ENCODE peak calls at places on chromosomes 12 and 14, in nine cellular contexts. P, C, R, N, S, H, V, U and I are unnamed samples.

GRCh38 chr12:114288071-114288470 is 117.9 kb downstream of the TBX5 start:
- DNase-seq in R (no peak), C (no peak), V (peak; percentile 89), U (no peak), N (no peak), P (peak; percentile 21), S (no peak), H (no peak), I (no peak)

GRCh38 chr12:110345176-110345651 is 58.3 kb downstream of the ANAPC7 start:
- DNase-seq in S (peak; percentile 46), P (no peak), U (peak; percentile 86), C (no peak), R (no peak), N (no peak), H (peak; percentile 98), V (no peak), I (no peak)

GRCh38 chr12:21940972-21941521 is at the start of gene ABCC9:
- DNase-seq in N (peak; percentile 72), P (peak; percentile 33), V (peak; percentile 11), H (no peak), C (peak; percentile 80), R (no peak), S (peak; percentile 13), U (peak; percentile 83), I (no peak)

GRCh38 chr12:14394317-14395058 is 29.0 kb downstream of the ATF7IP start:
- DNase-seq in R (peak; percentile 68), P (peak; percentile 84), H (peak; percentile 53), S (no peak), N (peak; percentile 73), U (no peak), C (no peak), V (peak; percentile 74), I (peak; percentile 83)

GRCh38 chr14:42113358-42114070 is 506.8 kb downstream of the LRFN5 start:
- DNase-seq in P (no peak), S (no peak), N (no peak), H (no peak), U (no peak), V (no peak), C (no peak), R (no peak), I (no peak)

GRCh38 chr12:54601841-54602240 is 13.4 kb upstream of the PPP1R1A start:
- DNase-seq in N (no peak), S (no peak), C (no peak), R (no peak), V (no peak), U (no peak), H (peak; percentile 26), P (no peak), I (no peak)

GRCh38 chr14:76432967-76433752 is 57.2 kb downstream of the ESRRB start:
- DNase-seq in N (peak; percentile 50), C (no peak), U (no peak), P (no peak), V (no peak), H (no peak), R (no peak), S (no peak), I (no peak)

GRCh38 chr12:26150737-26151450 is 26.1 kb upstream of the BHLHE41 start:
- DNase-seq in H (no peak), C (no peak), P (peak; percentile 79), R (no peak), U (no peak), N (no peak), V (peak; percentile 89), S (no peak), I (no peak)

GRCh38 chr12:19285793-19286448 is 153.4 kb upstream of the AEBP2 start:
- DNase-seq in P (no peak), C (no peak), V (no peak), H (peak; percentile 2), U (no peak), S (no peak), R (no peak), N (no peak), I (no peak)
- H3K4me3 ChIP-seq in P (no peak overlapping the region), C (no peak overlapping the region), V (no peak overlapping the region), H (no peak overlapping the region), U (no peak overlapping the region), S (no peak overlapping the region), R (no peak overlapping the region), N (no peak overlapping the region), I (no peak overlapping the region)

GRCh38 chr14:64159588-64159987 is 134.6 kb downstream of the ESR2 start:
- DNase-seq in U (no peak), C (no peak), N (no peak), R (no peak), V (no peak), P (no peak), S (no peak), H (no peak), I (no peak)
- TF ChIP-seq CTCF in U (no peak), C (no peak), N (no peak), R (no peak), V (no peak), P (no peak), S (no peak), H (peak; percentile 16), I (peak; percentile 17)

DNA sequence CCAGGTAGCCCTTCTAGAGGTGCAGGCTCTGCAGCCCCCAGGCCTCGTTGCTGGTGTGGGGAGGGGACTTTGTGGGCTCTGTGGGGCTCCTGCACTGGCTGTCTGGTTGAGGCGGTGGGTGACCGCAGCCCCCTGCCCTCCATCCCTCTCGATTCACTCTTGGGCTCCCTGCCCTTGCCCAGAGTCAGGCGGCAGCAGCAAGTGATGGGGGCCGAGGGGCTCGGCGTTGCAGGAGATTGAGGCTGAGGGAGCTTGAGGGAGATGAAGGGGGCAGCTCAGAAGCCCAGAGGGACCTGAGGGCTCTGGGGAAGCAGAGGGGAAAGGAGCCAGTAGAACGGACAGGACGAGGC is 9.5 kb upstream of the LRTM2 start:
- DNase-seq in H (no peak), C (no peak), R (no peak), N (no peak), P (no peak), U (no peak), S (no peak), V (no peak), I (no peak)
- H3K4me3 ChIP-seq in H (no peak overlapping the region), C (no peak overlapping the region), R (no peak overlapping the region), N (no peak overlapping the region), P (no peak overlapping the region), U (no peak overlapping the region), S (no peak overlapping the region), V (no peak overlapping the region), I (no peak overlapping the region)

GRCh38 chr12:41288188-41288811 is 100.2 kb downstream of the PDZRN4 start:
- DNase-seq in N (no peak), V (no peak), S (no peak), H (no peak), P (no peak), R (no peak), C (no peak), U (no peak), I (no peak)
- TF ChIP-seq CTCF in N (no peak), V (no peak), S (no peak), H (no peak), P (no peak), R (no peak), C (no peak), U (no peak), I (no peak)